ENCODE peak calls at places on chromosome 18, in ten cellular contexts. L, Q, B, N, X, I, S, K, V and O are unnamed samples.

GRCh38 chr18:73087291-73087977 is 219.6 kb upstream of the NETO1 start:
- DNase-seq in K (no peak), N (no peak), B (no peak), S (no peak), L (no peak), Q (no peak), X (no peak), V (no peak), I (no peak), O (no peak)

GRCh38 chr18:4107049-4107459 is 348.1 kb downstream of the DLGAP1 start:
- DNase-seq in Q (peak), K (no peak), X (no peak), N (no peak), V (no peak), L (no peak), B (no peak), I (no peak), S (no peak), O (no peak)

GRCh38 chr18:54426085-54426665 is 68.5 kb downstream of the C18orf54 start:
- DNase-seq in L (no peak), K (no peak), S (no peak), Q (no peak), V (no peak), B (no peak), N (no peak), X (no peak), I (no peak), O (no peak)

GRCh38 chr18:78895207-78896001 is 84.2 kb upstream of the SALL3 start:
- DNase-seq in V (no peak), I (no peak), K (no peak), N (no peak), Q (no peak), X (no peak), L (no peak), B (no peak), S (no peak), O (no peak)

GRCh38 chr18:2536493-2536892 is 34.8 kb downstream of the METTL4 start:
- DNase-seq in L (no peak), V (no peak), K (no peak), X (no peak), Q (no peak), N (peak), I (no peak), S (no peak), B (peak), O (no peak)

GRCh38 chr18:45856526-45856925 is 31.1 kb downstream of the SIGLEC15 start:
- DNase-seq in S (no peak), I (no peak), L (no peak), X (no peak), Q (no peak), B (peak), K (no peak), V (no peak), N (peak), O (no peak)

GRCh38 chr18:53796042-53796729 is 428.3 kb downstream of the MBD2 start:
- DNase-seq in L (no peak), K (no peak), Q (no peak), X (no peak), V (peak), N (peak), B (peak), I (no peak), S (peak), O (peak)

GRCh38 chr18:56711706-56712445 is 60.7 kb downstream of the WDR7 start:
- DNase-seq in L (no peak), K (no peak), N (peak), Q (no peak), B (peak), V (no peak), I (no peak), S (no peak), X (no peak), O (no peak)

GRCh38 chr18:11379660-11380059 is 229.7 kb upstream of the SLC35G4 start:
- DNase-seq in N (no peak), V (no peak), K (no peak), B (no peak), L (no peak), Q (no peak), I (no peak), S (no peak), X (no peak), O (no peak)

GRCh38 chr18:60232541-60232940 is 140.0 kb downstream of the MC4R start:
- DNase-seq in B (peak), V (no peak), Q (no peak), I (peak), L (no peak), N (peak), K (no peak), X (no peak), S (no peak), O (no peak)

GRCh38 chr18:50853863-50854271 is 25.1 kb upstream of the ME2 start:
- DNase-seq in B (no peak), X (no peak), V (peak), S (peak), K (no peak), I (peak), Q (no peak), N (peak), L (peak), O (no peak)

GRCh38 chr18:22710628-22711380 is 222.3 kb upstream of the RBBP8 start:
- DNase-seq in V (no peak), S (no peak), L (no peak), X (no peak), N (peak), Q (no peak), B (peak), I (peak), K (peak), O (no peak)

DNA sequence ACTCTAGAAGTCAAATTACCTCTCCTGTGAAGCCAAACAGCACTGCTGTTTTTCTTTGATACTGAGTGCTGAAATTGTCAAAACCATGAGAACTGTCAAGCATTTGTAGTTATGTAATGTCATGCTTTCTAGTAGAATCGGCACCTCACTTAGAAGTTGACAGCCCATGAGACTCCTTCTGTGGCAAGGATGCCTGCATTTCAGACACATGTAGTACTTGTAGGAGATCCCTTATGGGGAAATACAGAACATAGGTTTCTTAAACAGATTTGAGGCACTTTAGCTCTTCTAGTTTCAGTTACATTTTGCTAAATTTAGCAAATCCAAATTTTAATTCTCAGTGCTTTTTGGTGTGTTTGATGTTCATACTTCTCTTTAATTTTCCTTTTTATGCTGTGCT is 15.7 kb downstream of the ZNF407 start:
- DNase-seq in N (no peak), L (peak), V (no peak), X (no peak), K (no peak), Q (no peak), I (no peak), S (no peak), B (no peak), O (no peak)
- H3K4me3 ChIP-seq in N (no peak), L (no peak), V (no peak), X (no peak), K (no peak), Q (no peak), I (no peak), S (no peak), B (no peak), O (no peak)

DNA sequence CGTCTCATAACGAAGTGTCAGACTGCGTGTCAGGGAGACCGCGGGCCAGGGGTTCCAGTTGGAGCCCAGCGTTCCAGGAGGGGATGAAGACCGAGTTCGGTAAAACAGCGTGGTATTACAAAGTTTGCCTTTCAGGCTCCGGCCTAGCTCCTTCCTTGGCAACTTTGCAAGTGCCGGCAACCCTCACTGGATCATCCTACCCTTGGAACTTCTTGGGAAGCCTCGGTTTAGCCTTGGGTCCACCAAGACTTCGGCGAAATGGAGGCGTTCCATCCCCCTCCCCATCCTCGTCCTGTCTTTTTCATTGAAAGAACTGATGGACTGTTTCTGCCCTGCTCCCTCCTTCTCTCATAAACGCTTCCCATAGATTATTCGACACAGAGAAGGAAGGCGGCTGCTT is 10.4 kb upstream of the SKOR2 start:
- DNase-seq in V (no peak), X (no peak), K (no peak), S (no peak), Q (no peak), B (no peak), N (no peak), I (no peak), L (no peak), O (no peak)
- H3K4me3 ChIP-seq in V (no peak), X (no peak), K (no peak), S (no peak), Q (no peak), B (no peak), N (no peak), I (no peak), L (no peak), O (no peak)

DNA sequence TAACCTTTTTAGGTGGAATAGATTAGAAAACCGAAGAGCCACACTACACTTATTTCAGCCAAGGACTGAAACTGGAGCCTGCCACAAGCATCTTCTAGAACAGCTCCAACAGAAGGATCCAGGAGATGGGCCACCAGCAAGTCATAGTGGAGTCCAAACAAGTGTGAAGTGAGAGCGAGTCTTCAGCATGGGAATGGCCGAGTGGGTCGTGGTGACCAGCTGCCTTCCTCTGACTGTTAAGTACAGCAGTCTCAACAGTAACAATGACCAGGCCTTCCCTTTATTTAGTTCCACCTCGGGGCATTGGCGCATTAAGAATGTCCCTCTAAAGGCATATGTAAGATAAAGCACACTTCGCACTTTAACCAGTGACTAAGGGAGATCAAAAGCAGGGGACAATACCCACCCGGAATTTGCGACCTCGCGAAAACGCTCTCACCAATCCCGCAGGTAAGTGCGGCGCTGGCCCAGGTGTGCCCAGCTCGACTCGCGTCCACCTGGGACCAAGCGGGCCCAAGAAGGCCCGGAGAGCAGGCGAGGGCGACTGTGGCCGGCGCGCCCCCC is 1.1 kb downstream of the L3MBTL4 start:
- DNase-seq in V (no peak), K (peak), Q (no peak), I (peak), N (no peak), S (no peak), L (no peak), B (no peak), X (no peak), O (no peak)
- H3K4me3 ChIP-seq in V (no peak), K (peak), Q (no peak), I (no peak), N (no peak), S (peak), L (no peak), B (peak), X (no peak), O (no peak)

DNA sequence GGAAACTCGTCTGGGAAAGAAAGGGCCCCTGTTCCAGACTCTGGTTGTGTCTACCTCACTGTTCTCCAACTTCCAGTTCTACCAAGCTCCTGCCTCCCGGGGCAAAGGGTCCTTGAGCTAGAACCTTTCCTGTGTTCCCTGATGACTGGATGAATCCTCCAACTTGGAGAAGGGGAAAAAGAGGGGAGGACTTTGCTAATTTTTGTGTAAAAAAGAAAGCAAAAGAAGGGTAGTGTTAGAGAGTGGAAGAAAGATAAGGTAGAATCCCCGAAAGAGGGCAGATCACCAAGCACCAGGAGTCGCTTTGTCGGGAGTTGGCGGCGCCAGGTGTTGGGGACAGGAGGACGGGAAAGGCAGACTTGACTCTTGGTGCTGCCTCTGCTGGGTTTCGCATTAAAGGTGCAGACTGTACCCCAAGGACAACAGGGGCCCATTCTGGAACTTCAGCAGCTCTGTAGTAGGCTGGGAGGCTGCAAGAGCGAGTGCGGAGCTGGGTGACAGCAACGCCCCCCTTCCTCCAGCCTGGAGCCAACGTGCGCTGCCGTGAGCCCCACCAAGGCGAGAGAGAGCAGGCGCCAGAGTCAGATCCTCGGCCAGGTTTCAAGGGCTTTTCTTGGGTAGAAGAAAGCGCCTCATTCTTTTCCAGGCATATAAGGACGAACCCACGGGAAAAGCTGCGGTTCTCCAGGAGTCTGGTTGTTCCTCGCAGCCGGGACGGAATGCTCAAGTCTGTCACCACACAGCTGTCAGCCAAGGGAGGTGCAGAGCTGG is 1.7 kb downstream of the DOK6 start:
- DNase-seq in L (no peak), X (no peak), B (peak), N (no peak), S (no peak), I (no peak), Q (no peak), V (no peak), K (no peak), O (no peak)
- H3K4me3 ChIP-seq in L (no peak), X (no peak), B (peak), N (no peak), S (peak), I (no peak), Q (no peak), V (no peak), K (peak), O (peak)

GRCh38 chr18:69838003-69838402 is 109.7 kb downstream of the CD226 start:
- DNase-seq in I (no peak), Q (no peak), K (no peak), N (no peak), L (no peak), B (no peak), V (no peak), S (no peak), X (no peak), O (no peak)
- H3K4me3 ChIP-seq in I (no peak), Q (no peak), K (no peak), N (no peak), L (no peak), B (no peak), V (no peak), S (no peak), X (no peak), O (no peak)

DNA sequence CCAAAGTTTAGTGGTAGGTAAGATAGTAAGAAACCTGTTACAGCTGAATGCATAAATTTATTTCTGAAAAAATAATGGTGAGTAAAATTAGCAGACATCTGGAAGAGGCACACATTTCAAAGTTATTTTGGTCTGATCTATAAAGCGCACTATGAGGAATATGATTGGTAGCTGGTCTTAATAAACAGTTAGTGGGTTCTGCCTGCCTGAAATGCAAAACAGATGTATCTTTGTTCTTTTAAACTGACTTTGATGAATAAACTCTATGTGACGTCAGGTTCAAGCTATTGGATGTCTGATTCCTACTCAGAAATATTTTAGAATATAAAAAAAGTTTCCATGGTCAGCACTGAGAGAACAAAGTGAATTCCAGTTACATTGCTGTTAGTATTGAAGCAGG is 136.5 kb downstream of the TPGS2 start:
- DNase-seq in L (no peak), V (no peak), X (no peak), I (no peak), S (no peak), N (peak), Q (no peak), K (no peak), B (no peak), O (no peak)
- H3K4me3 ChIP-seq in L (no peak), V (no peak), X (no peak), I (no peak), S (no peak), N (no peak), Q (no peak), K (no peak), B (no peak), O (no peak)

GRCh38 chr18:65749881-65750280 is 931 bp upstream of the CDH7 start:
- DNase-seq in N (no peak), Q (no peak), X (no peak), S (no peak), B (no peak), I (no peak), K (no peak), L (no peak), V (no peak), O (no peak)
- H3K4me3 ChIP-seq in N (no peak), Q (no peak), X (no peak), S (no peak), B (peak), I (no peak), K (no peak), L (no peak), V (no peak), O (peak)

GRCh38 chr18:809985-810642 is 1.9 kb downstream of the YES1 start:
- DNase-seq in S (no peak), V (no peak), I (peak), K (no peak), X (no peak), B (no peak), N (no peak), L (no peak), Q (no peak), O (no peak)
- H3K4me3 ChIP-seq in S (no peak), V (peak), I (no peak), K (peak), X (peak), B (peak), N (no peak), L (no peak), Q (peak), O (peak)

GRCh38 chr18:37489998-37490397 is 75.6 kb downstream of the CELF4 start:
- DNase-seq in S (no peak), N (no peak), L (no peak), V (no peak), K (no peak), X (no peak), I (no peak), B (no peak), Q (peak), O (no peak)
- H3K4me3 ChIP-seq in S (no peak), N (no peak), L (no peak), V (no peak), K (no peak), X (no peak), I (no peak), B (no peak), Q (no peak), O (no peak)